ENCODE peak calls at places on chromosome 6, in ten cellular contexts. W, Y, O, A, T, Q, B, Z, D and S are unnamed samples.

GRCh38 chr6:159728552-159728951 is 1.2 kb downstream of the WTAP start:
- DNase-seq in O (no peak), T (no peak), A (peak; percentile 33), D (no peak), W (no peak), B (no peak), Z (no peak), Y (no peak), Q (no peak), S (no peak)

GRCh38 chr6:30100585-30101422 is 12.1 kb downstream of the TRIM31 start:
- DNase-seq in Q (peak; percentile 45), T (peak; percentile 54), W (peak; percentile 75), A (no peak), B (peak; percentile 70), Y (no peak), O (peak; percentile 24), Z (peak; percentile 73), D (no peak), S (peak; percentile 54)

GRCh38 chr6:53986165-53986720 is 125.0 kb upstream of the MLIP start:
- DNase-seq in O (peak; percentile 12), Z (no peak), W (no peak), B (no peak), T (no peak), Q (peak; percentile 52), A (peak; percentile 77), Y (no peak), D (peak; percentile 39), S (peak; percentile 32)

GRCh38 chr6:106562001-106562400 is 67.3 kb downstream of the RTN4IP1 start:
- DNase-seq in D (no peak), Z (no peak), T (peak; percentile 10), B (no peak), A (no peak), Q (no peak), W (no peak), O (no peak), Y (no peak), S (no peak)

GRCh38 chr6:132063738-132064137 is 112.6 kb upstream of the CCN2 start:
- DNase-seq in W (no peak), B (no peak), Y (no peak), Z (no peak), O (no peak), A (peak; percentile 91), Q (no peak), T (no peak), D (no peak), S (no peak)

GRCh38 chr6:110492584-110492983 is 16.2 kb upstream of the SLC22A16 start:
- DNase-seq in Z (no peak), Y (no peak), D (no peak), O (no peak), W (no peak), T (no peak), B (no peak), Q (no peak), A (no peak), S (no peak)

GRCh38 chr6:15338462-15338861 is 92.6 kb downstream of the JARID2 start:
- DNase-seq in O (no peak), W (no peak), Q (no peak), Z (no peak), Y (no peak), A (no peak), T (peak; percentile 53), D (no peak), B (no peak), S (no peak)

GRCh38 chr6:33213166-33213988 is 5.1 kb downstream of the RING1 start:
- DNase-seq in B (peak; percentile 70), D (no peak), A (no peak), T (peak; percentile 24), W (no peak), Z (no peak), Y (no peak), Q (peak; percentile 55), O (peak; percentile 62), S (peak; percentile 58)

GRCh38 chr6:25637211-25637610 is 14.8 kb upstream of the SCGN start:
- DNase-seq in A (no peak), W (no peak), B (no peak), O (no peak), D (no peak), Z (no peak), T (peak; percentile 39), Q (no peak), Y (no peak), S (no peak)

GRCh38 chr6:70277480-70277879 is 25.4 kb downstream of the COL9A1 start:
- DNase-seq in O (no peak), B (no peak), T (no peak), W (no peak), Y (no peak), D (no peak), Z (no peak), A (peak; percentile 48), Q (no peak), S (no peak)

GRCh38 chr6:45637611-45638257 is 260.0 kb upstream of the SUPT3H start:
- DNase-seq in W (no peak), Q (no peak), O (no peak), T (no peak), Y (no peak), D (no peak), A (no peak), B (no peak), Z (no peak), S (no peak)

GRCh38 chr6:54102239-54102638 is 9.0 kb upstream of the MLIP start:
- DNase-seq in D (no peak), Q (no peak), O (no peak), W (no peak), A (no peak), Y (no peak), B (no peak), T (no peak), Z (no peak), S (no peak)

GRCh38 chr6:53828215-53828614 is 33.4 kb downstream of the LRRC1 start:
- DNase-seq in B (no peak), O (no peak), A (no peak), T (no peak), D (no peak), W (no peak), Q (no peak), Y (no peak), Z (no peak), S (no peak)

GRCh38 chr6:39666706-39667489 is 58.3 kb downstream of the KIF6 start:
- DNase-seq in Q (no peak), B (no peak), T (no peak), W (no peak), D (no peak), A (no peak), Y (no peak), O (no peak), Z (no peak), S (no peak)

GRCh38 chr6:146910611-146911010 is 293.6 kb upstream of the STXBP5 start:
- DNase-seq in Y (no peak), A (no peak), B (no peak), D (no peak), W (no peak), T (no peak), O (no peak), Z (no peak), Q (no peak), S (no peak)

GRCh38 chr6:136069119-136069518 is 181.0 kb downstream of the MTFR2 start:
- DNase-seq in Z (no peak), T (no peak), A (peak; percentile 83), Y (no peak), D (no peak), O (peak; percentile 33), B (no peak), W (no peak), Q (no peak), S (no peak)

GRCh38 chr6:168216139-168216538 is 103.4 kb downstream of the DACT2 start:
- DNase-seq in D (no peak), W (no peak), O (no peak), T (no peak), Z (no peak), B (no peak), Y (no peak), A (no peak), Q (no peak), S (no peak)

GRCh38 chr6:148152244-148152643 is 190.4 kb upstream of the SASH1 start:
- DNase-seq in Q (no peak), B (no peak), O (no peak), A (no peak), Z (no peak), T (no peak), W (no peak), Y (no peak), D (no peak), S (no peak)

GRCh38 chr6:159085396-159085895 is 40.7 kb upstream of the TAGAP start:
- DNase-seq in Y (no peak), T (no peak), Z (no peak), B (no peak), O (no peak), A (no peak), Q (no peak), D (no peak), W (no peak), S (no peak)

GRCh38 chr6:60867548-60867947 is 1418.5 kb downstream of the KHDRBS2 start:
- DNase-seq in Q (no peak), D (no peak), A (no peak), Y (no peak), B (no peak), O (no peak), T (no peak), W (no peak), Z (no peak), S (no peak)

GRCh38 chr6:56509031-56509430 is 133.7 kb downstream of the DST start:
- DNase-seq in O (no peak), T (no peak), Q (no peak), W (no peak), A (no peak), Z (no peak), Y (no peak), D (no peak), B (no peak), S (no peak)

GRCh38 chr6:160685762-160686450 is 16.1 kb upstream of the PLG start:
- DNase-seq in W (no peak), A (no peak), Z (no peak), B (no peak), D (no peak), Q (no peak), Y (no peak), O (no peak), T (no peak), S (no peak)

GRCh38 chr6:10414766-10415592 is at the start of gene TFAP2A:
- DNase-seq in T (no peak), Z (peak; percentile 89), Y (no peak), B (no peak), D (no peak), O (no peak), W (no peak), Q (peak; percentile 28), A (peak; percentile 73), S (no peak)

GRCh38 chr6:3454206-3455016 is 2.4 kb downstream of the SLC22A23 start:
- DNase-seq in B (no peak), Q (no peak), T (no peak), Y (no peak), Z (no peak), D (no peak), A (no peak), W (no peak), O (no peak), S (no peak)

GRCh38 chr6:21842875-21843274 is 249.3 kb downstream of the SOX4 start:
- DNase-seq in A (no peak), O (no peak), W (no peak), Y (no peak), B (no peak), D (no peak), Q (no peak), Z (no peak), T (no peak), S (no peak)

GRCh38 chr6:37785688-37786270 is 33.7 kb upstream of the ZFAND3 start:
- DNase-seq in D (no peak), Y (no peak), W (no peak), O (no peak), T (no peak), B (no peak), Z (no peak), Q (no peak), A (no peak), S (no peak)

GRCh38 chr6:135054238-135054574 is 416 bp downstream of the HBS1L start:
- DNase-seq in W (no peak), A (no peak), Y (no peak), Q (no peak), D (peak; percentile 12), Z (no peak), T (no peak), O (no peak), B (no peak), S (no peak)

GRCh38 chr6:135796884-135797283 is 54.6 kb upstream of the PDE7B start:
- DNase-seq in T (no peak), O (no peak), Q (no peak), Z (no peak), A (no peak), B (no peak), W (no peak), Y (no peak), D (no peak), S (no peak)